ENCODE peak calls at places on chromosomes 1 and 21, in seven cellular contexts. I is tibial nerve, C is left ventricle myocardium inferior, H is breast epithelium, S is neuronal stem cell, R is Panc1, F is heart left ventricle. W is an unnamed sample.
A peak's percentile ranks its signal among the peaks of the same experiment; 100 is the strongest.

GRCh38 chr21:42113926-42114409 is 42.9 kb downstream of the UMODL1 start:
- DNase-seq in I (no peak), H (peak; percentile 85), S (no peak), C (no peak), F (no peak), R (no peak), W (no peak)

GRCh38 chr1:154014154-154014910 is 23.8 kb downstream of the RPS27 start:
- DNase-seq in S (no peak), C (no peak), I (no peak), F (no peak), H (no peak), R (no peak), W (no peak)

GRCh38 chr1:9724706-9725476 is 73.4 kb downstream of the PIK3CD start:
- DNase-seq in R (peak; percentile 28), H (no peak), S (no peak), C (peak; percentile 50), I (no peak), F (no peak), W (peak; percentile 80)

GRCh38 chr1:60759257-60759656 is 323.1 kb upstream of the NFIA start:
- DNase-seq in F (no peak), S (no peak), R (no peak), C (no peak), H (no peak), I (no peak), W (no peak)

GRCh38 chr1:9576903-9577302 is 11.8 kb upstream of the TMEM201 start:
- DNase-seq in F (no peak), S (no peak), C (no peak), H (no peak), R (no peak), I (no peak), W (no peak)

GRCh38 chr1:205324781-205325180 is 3.2 kb upstream of the NUAK2 start:
- DNase-seq in R (no peak), S (no peak), I (no peak), C (no peak), H (no peak), F (no peak), W (no peak)

GRCh38 chr1:81432089-81432488 is 368.6 kb upstream of the ADGRL2 start:
- DNase-seq in H (no peak), I (no peak), C (no peak), F (no peak), S (no peak), R (no peak), W (peak; percentile 87)

GRCh38 chr1:19620786-19621185 is 23.3 kb upstream of the NBL1 start:
- DNase-seq in F (no peak), R (no peak), I (no peak), H (no peak), S (no peak), C (no peak), W (no peak)

GRCh38 chr1:11180342-11180744 is 8.8 kb upstream of the ANGPTL7 start:
- DNase-seq in H (no peak), R (no peak), C (no peak), F (no peak), I (no peak), S (no peak), W (no peak)

GRCh38 chr1:31583995-31584868 is 7.9 kb downstream of the TINAGL1 start:
- DNase-seq in I (no peak), S (no peak), C (peak; percentile 89), H (no peak), R (no peak), F (peak; percentile 95), W (peak; percentile 47)

GRCh38 chr1:85566890-85567289 is 13.7 kb upstream of the CCN1 start:
- DNase-seq in C (no peak), R (no peak), H (no peak), S (no peak), F (no peak), I (no peak), W (no peak)

GRCh38 chr1:241213147-241213546 is 143.9 kb downstream of the RGS7 start:
- DNase-seq in R (peak; percentile 5), F (no peak), C (no peak), S (no peak), H (no peak), I (no peak), W (no peak)

GRCh38 chr1:183039330-183039729 is 16.1 kb downstream of the LAMC1 start:
- DNase-seq in H (no peak), S (no peak), I (no peak), C (no peak), F (no peak), R (no peak), W (no peak)

GRCh38 chr1:206779565-206780091 is 7.3 kb upstream of the IL10 start:
- DNase-seq in C (no peak), S (no peak), R (no peak), F (no peak), H (no peak), I (no peak), W (no peak)

GRCh38 chr1:85707267-85707989 is 805 bp downstream of the ZNHIT6 start:
- DNase-seq in I (no peak), S (no peak), C (no peak), R (no peak), F (no peak), H (no peak), W (no peak)

GRCh38 chr1:199308349-199308846 is 669.6 kb downstream of the PTPRC start:
- DNase-seq in R (no peak), C (no peak), H (no peak), S (no peak), F (no peak), I (no peak), W (no peak)

GRCh38 chr1:21332691-21333449 is 42.6 kb upstream of the ECE1 start:
- DNase-seq in R (no peak), F (peak; percentile 47), I (no peak), S (no peak), H (no peak), C (no peak), W (no peak)

GRCh38 chr1:21816602-21817302 is 4.7 kb downstream of the LDLRAD2 start:
- DNase-seq in C (no peak), F (no peak), S (no peak), H (no peak), R (peak; percentile 4), I (no peak), W (no peak)

GRCh38 chr1:192763756-192764155 is 45.1 kb upstream of the RGS2 start:
- DNase-seq in S (no peak), C (no peak), H (no peak), I (no peak), R (no peak), F (no peak), W (no peak)

GRCh38 chr1:164764333-164764732 is 205.3 kb downstream of the PBX1 start:
- DNase-seq in F (no peak), R (no peak), C (no peak), H (no peak), I (no peak), S (no peak), W (no peak)

GRCh38 chr21:21177353-21177986 is 179.3 kb downstream of the NCAM2 start:
- DNase-seq in C (no peak), I (no peak), F (no peak), S (no peak), R (no peak), H (no peak), W (no peak)

GRCh38 chr21:31502537-31503143 is 156.9 kb upstream of the SOD1 start:
- DNase-seq in S (no peak), H (no peak), F (no peak), R (no peak), C (no peak), I (no peak), W (no peak)
- H3K4me3 ChIP-seq in S (no peak overlapping the region), H (no peak overlapping the region), F (no peak overlapping the region), R (no peak overlapping the region), C (no peak overlapping the region), I (no peak overlapping the region), W (no peak overlapping the region)

DNA sequence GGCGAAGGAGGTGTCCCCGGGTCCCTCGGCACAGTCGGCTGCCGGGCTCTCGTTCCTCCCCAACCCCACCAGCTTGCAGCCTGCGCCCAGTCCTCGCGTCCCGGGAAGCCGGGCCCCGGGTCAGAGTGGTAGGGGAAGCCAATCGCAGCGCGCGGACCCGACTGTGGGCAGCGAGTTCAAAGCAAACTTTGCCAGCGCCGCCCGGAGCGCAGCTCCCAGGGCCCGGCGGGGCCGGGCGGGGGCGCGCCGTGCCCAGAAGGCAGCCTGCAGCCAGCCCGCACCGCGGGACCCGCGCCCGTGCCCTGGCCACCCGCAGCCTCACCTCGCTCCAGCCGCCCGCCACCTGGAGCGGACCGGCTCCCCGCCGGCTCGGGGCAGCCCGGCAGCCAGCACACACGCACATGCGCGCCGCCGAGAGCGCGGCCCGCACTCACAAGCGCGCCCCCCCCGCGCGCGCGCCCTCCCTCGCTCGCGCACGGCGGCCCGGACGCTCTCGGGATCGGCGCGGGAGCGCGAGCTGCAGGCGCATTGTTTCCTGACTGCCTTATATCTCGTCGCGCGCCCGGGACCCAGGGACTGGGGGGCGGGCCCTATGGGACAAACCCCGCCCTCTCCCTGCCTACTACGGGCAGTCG is at the start of gene MYCL:
- DNase-seq in S (peak; percentile 83), F (peak; percentile 53), H (peak; percentile 88), C (peak; percentile 65), R (no peak), I (peak; percentile 46), W (peak; percentile 87)
- H3K4me3 ChIP-seq in S (peak within 1 kb of the TSS; percentile 91), F (peak within 1 kb of the TSS; percentile 74), H (peak within 1 kb of the TSS; percentile 69), C (peak within 1 kb of the TSS; percentile 76), R (peak within 1 kb of the TSS; percentile 52), I (peak within 1 kb of the TSS; percentile 55), W (peak within 1 kb of the TSS; percentile 85)

GRCh38 chr1:158932171-158932570 is 819 bp downstream of the PYHIN1 start:
- DNase-seq in S (no peak), I (no peak), H (no peak), R (no peak), F (no peak), C (no peak), W (no peak)
- H3K4me3 ChIP-seq in S (no peak overlapping the region), I (no peak overlapping the region), H (no peak overlapping the region), R (no peak overlapping the region), F (no peak overlapping the region), C (no peak overlapping the region), W (no peak overlapping the region)

GRCh38 chr1:100304921-100305320 is 38.9 kb downstream of the RTCA start:
- DNase-seq in C (no peak), I (no peak), H (no peak), F (no peak), R (no peak), S (no peak), W (peak; percentile 28)

GRCh38 chr1:100308777-100309176 is 42.8 kb downstream of the RTCA start:
- DNase-seq in I (no peak), R (no peak), H (no peak), F (no peak), C (no peak), S (no peak), W (no peak)

GRCh38 chr1:100306735-100307313 is 40.8 kb downstream of the RTCA start:
- DNase-seq in S (no peak), F (no peak), I (no peak), H (no peak), C (no peak), R (no peak), W (no peak)

GRCh38 chr1:100304227-100304626 is 38.2 kb downstream of the RTCA start:
- DNase-seq in F (no peak), R (no peak), I (no peak), S (no peak), C (no peak), H (no peak), W (no peak)

DNA sequence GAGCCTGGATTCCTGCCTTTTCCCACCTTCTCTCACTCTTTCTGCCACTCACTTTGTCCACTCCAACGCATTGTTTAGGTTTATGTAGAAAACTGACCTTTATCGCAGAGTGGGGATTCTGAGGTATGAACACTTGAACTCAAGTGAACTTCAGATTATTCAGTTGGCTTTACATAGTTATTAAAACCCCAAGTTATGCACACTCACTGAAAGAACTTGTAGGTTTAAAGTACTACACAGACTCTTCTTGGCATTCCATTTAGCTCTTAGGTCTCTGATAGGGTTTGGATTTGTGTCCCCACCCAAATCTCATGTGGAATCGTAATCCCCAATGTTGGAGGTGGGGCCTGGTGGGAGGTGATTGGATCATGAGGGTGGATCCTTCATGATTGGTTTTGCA is 39.9 kb downstream of the RTCA start:
- DNase-seq in H (no peak), R (no peak), I (no peak), F (no peak), C (no peak), S (no peak), W (no peak)
- H3K4me3 ChIP-seq in H (no peak overlapping the region), R (no peak overlapping the region), I (no peak overlapping the region), F (no peak overlapping the region), C (no peak overlapping the region), S (no peak overlapping the region), W (no peak overlapping the region)

W was measured in HAP-1.